ENCODE peak calls at places on chromosomes 4 and X, in eight cellular contexts. One of them, this sample, is unnamed.
A peak's percentile ranks its signal among the peaks of the same experiment; 100 is the strongest.

GRCh38 chrX:46903458-46904242 is 8.6 kb upstream of the JADE3 start:
- DNase-seq in tibial artery: peak; percentile 84
- DNase-seq in right cardiac atrium: peak; percentile 80
- DNase-seq in mesendoderm: peak; percentile 82
- DNase-seq in tibial nerve: peak; percentile 30
- DNase-seq in right atrium auricular region: peak; percentile 70
- DNase-seq in naive thymus-derived CD4-positive, alpha-beta T cell: peak; percentile 15
- DNase-seq in PC-3: peak; percentile 87
- DNase-seq in this sample: peak; percentile 82

GRCh38 chrX:152871260-152871659 is 26.6 kb upstream of the ZNF185 start:
- DNase-seq in naive thymus-derived CD4-positive, alpha-beta T cell: no peak
- DNase-seq in right cardiac atrium: no peak
- DNase-seq in mesendoderm: no peak
- DNase-seq in tibial nerve: no peak
- DNase-seq in PC-3: no peak
- DNase-seq in tibial artery: no peak
- DNase-seq in right atrium auricular region: no peak
- DNase-seq in this sample: no peak

GRCh38 chr4:67714248-67714583 is 13.3 kb upstream of the UBA6 start:
- DNase-seq in tibial nerve: no peak
- DNase-seq in PC-3: no peak
- DNase-seq in naive thymus-derived CD4-positive, alpha-beta T cell: no peak
- DNase-seq in right atrium auricular region: no peak
- DNase-seq in right cardiac atrium: no peak
- DNase-seq in mesendoderm: peak; percentile 55
- DNase-seq in tibial artery: no peak
- DNase-seq in this sample: no peak

GRCh38 chr4:102247041-102247440 is 98.2 kb downstream of the SLC39A8 start:
- DNase-seq in PC-3: peak; percentile 8
- DNase-seq in naive thymus-derived CD4-positive, alpha-beta T cell: no peak
- DNase-seq in tibial artery: no peak
- DNase-seq in tibial nerve: no peak
- DNase-seq in right cardiac atrium: no peak
- DNase-seq in right atrium auricular region: no peak
- DNase-seq in mesendoderm: no peak
- DNase-seq in this sample: no peak

GRCh38 chrX:49209434-49210251 is 9.7 kb upstream of the SYP start:
- DNase-seq in PC-3: no peak
- DNase-seq in right cardiac atrium: no peak
- DNase-seq in tibial artery: no peak
- DNase-seq in mesendoderm: peak; percentile 83
- DNase-seq in naive thymus-derived CD4-positive, alpha-beta T cell: peak; percentile 16
- DNase-seq in right atrium auricular region: no peak
- DNase-seq in tibial nerve: no peak
- DNase-seq in this sample: no peak

GRCh38 chr4:21367567-21367966 is 581.0 kb downstream of the KCNIP4 start:
- DNase-seq in naive thymus-derived CD4-positive, alpha-beta T cell: no peak
- DNase-seq in right atrium auricular region: no peak
- DNase-seq in PC-3: no peak
- DNase-seq in right cardiac atrium: no peak
- DNase-seq in mesendoderm: no peak
- DNase-seq in tibial artery: no peak
- DNase-seq in tibial nerve: no peak
- DNase-seq in this sample: no peak

GRCh38 chrX:2707334-2707760 is 16.3 kb downstream of the CD99 start:
- DNase-seq in mesendoderm: peak; percentile 95
- DNase-seq in tibial artery: peak; percentile 80
- DNase-seq in naive thymus-derived CD4-positive, alpha-beta T cell: peak; percentile 41
- DNase-seq in right atrium auricular region: peak; percentile 77
- DNase-seq in tibial nerve: peak; percentile 52
- DNase-seq in right cardiac atrium: peak; percentile 40
- DNase-seq in PC-3: peak; percentile 94
- DNase-seq in this sample: peak; percentile 58

GRCh38 chr4:80027611-80028010 is 45.4 kb downstream of the ANTXR2 start:
- DNase-seq in right atrium auricular region: no peak
- DNase-seq in tibial artery: no peak
- DNase-seq in mesendoderm: no peak
- DNase-seq in naive thymus-derived CD4-positive, alpha-beta T cell: no peak
- DNase-seq in PC-3: no peak
- DNase-seq in right cardiac atrium: no peak
- DNase-seq in tibial nerve: no peak
- DNase-seq in this sample: no peak

GRCh38 chrX:43750248-43750676 is 94.2 kb downstream of the MAOA start:
- DNase-seq in right cardiac atrium: peak; percentile 27
- DNase-seq in PC-3: peak; percentile 71
- DNase-seq in naive thymus-derived CD4-positive, alpha-beta T cell: peak; percentile 39
- DNase-seq in tibial nerve: peak; percentile 16
- DNase-seq in tibial artery: peak; percentile 67
- DNase-seq in mesendoderm: peak; percentile 68
- DNase-seq in right atrium auricular region: peak; percentile 69
- DNase-seq in this sample: peak; percentile 38

GRCh38 chr4:87041142-87041541 is 106.3 kb downstream of the AFF1 start:
- DNase-seq in tibial artery: no peak
- DNase-seq in tibial nerve: no peak
- DNase-seq in right cardiac atrium: peak; percentile 55
- DNase-seq in mesendoderm: no peak
- DNase-seq in naive thymus-derived CD4-positive, alpha-beta T cell: no peak
- DNase-seq in right atrium auricular region: peak; percentile 82
- DNase-seq in PC-3: no peak
- DNase-seq in this sample: no peak

GRCh38 chr4:76233967-76234678 is 17.4 kb upstream of the FAM47E start:
- DNase-seq in tibial artery: no peak
- DNase-seq in right atrium auricular region: no peak
- DNase-seq in tibial nerve: no peak
- DNase-seq in mesendoderm: peak; percentile 63
- DNase-seq in PC-3: no peak
- DNase-seq in right cardiac atrium: no peak
- DNase-seq in naive thymus-derived CD4-positive, alpha-beta T cell: no peak
- DNase-seq in this sample: peak; percentile 35

GRCh38 chrX:14927391-14927790 is 54.2 kb downstream of the MOSPD2 start:
- DNase-seq in tibial artery: no peak
- DNase-seq in right atrium auricular region: no peak
- DNase-seq in PC-3: peak; percentile 40
- DNase-seq in mesendoderm: no peak
- DNase-seq in tibial nerve: no peak
- DNase-seq in naive thymus-derived CD4-positive, alpha-beta T cell: no peak
- DNase-seq in right cardiac atrium: no peak
- DNase-seq in this sample: no peak

GRCh38 chrX:121231566-121232358 is 184.4 kb downstream of the GLUD2 start:
- DNase-seq in mesendoderm: no peak
- DNase-seq in naive thymus-derived CD4-positive, alpha-beta T cell: peak; percentile 7
- DNase-seq in PC-3: no peak
- DNase-seq in tibial nerve: no peak
- DNase-seq in right atrium auricular region: no peak
- DNase-seq in tibial artery: no peak
- DNase-seq in right cardiac atrium: no peak
- DNase-seq in this sample: no peak

GRCh38 chr4:140935259-140935658 is 179.1 kb upstream of the TBC1D9 start:
- DNase-seq in right atrium auricular region: no peak
- DNase-seq in tibial artery: no peak
- DNase-seq in tibial nerve: no peak
- DNase-seq in mesendoderm: no peak
- DNase-seq in naive thymus-derived CD4-positive, alpha-beta T cell: no peak
- DNase-seq in right cardiac atrium: no peak
- DNase-seq in PC-3: no peak
- DNase-seq in this sample: peak; percentile 44

DNA sequence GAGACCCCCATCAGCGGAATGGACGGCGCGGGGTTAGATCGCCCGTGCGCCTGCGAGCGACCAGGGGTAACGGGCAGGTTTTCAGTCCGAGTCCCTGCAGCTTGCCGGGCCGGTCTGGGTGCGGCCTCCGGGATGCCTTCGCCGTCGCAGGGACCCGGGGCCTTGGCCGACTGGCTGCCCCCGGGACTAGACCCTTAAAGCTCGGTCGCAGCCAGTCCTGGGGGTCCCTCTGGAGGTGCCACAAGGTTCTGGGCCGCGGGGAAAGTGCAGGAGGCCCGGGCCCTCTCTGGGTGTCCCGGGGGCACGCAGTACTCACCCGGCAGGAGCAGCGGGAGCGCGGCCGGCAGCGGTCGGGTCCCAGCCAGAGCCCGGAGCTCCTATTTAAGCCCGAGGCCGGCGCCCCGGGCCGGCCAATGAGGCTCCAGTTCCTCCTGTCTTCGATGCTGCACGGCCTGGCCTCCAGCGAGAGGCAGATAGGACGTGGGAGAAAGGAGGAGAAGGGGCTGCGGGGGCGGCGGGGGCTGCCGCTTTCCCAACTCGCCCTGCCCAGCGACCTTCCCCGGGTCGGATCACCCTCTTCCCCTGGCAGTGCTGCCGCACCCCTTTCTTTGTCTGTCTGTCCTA is at the start of gene SPON2:
- DNase-seq in tibial nerve: no peak
- DNase-seq in mesendoderm: peak; percentile 44
- DNase-seq in tibial artery: peak; percentile 66
- DNase-seq in right atrium auricular region: no peak
- DNase-seq in PC-3: no peak
- DNase-seq in naive thymus-derived CD4-positive, alpha-beta T cell: no peak
- DNase-seq in right cardiac atrium: peak; percentile 40
- DNase-seq in this sample: no peak
- H3K27me3 ChIP-seq in tibial nerve: no peaks in the 10 kb centered on the region
- H3K27me3 ChIP-seq in mesendoderm: peaks cover 30% of the 10 kb centered on the region
- H3K27me3 ChIP-seq in tibial artery: peaks cover 45% of the 10 kb centered on the region
- H3K27me3 ChIP-seq in right atrium auricular region: peaks cover 11% of the 10 kb centered on the region
- H3K27me3 ChIP-seq in PC-3: peaks cover 15% of the 10 kb centered on the region
- H3K27me3 ChIP-seq in naive thymus-derived CD4-positive, alpha-beta T cell: no peaks in the 10 kb centered on the region
- H3K27me3 ChIP-seq in right cardiac atrium: no peaks in the 10 kb centered on the region
- H3K27me3 ChIP-seq in this sample: peaks cover 43% of the 10 kb centered on the region

DNA sequence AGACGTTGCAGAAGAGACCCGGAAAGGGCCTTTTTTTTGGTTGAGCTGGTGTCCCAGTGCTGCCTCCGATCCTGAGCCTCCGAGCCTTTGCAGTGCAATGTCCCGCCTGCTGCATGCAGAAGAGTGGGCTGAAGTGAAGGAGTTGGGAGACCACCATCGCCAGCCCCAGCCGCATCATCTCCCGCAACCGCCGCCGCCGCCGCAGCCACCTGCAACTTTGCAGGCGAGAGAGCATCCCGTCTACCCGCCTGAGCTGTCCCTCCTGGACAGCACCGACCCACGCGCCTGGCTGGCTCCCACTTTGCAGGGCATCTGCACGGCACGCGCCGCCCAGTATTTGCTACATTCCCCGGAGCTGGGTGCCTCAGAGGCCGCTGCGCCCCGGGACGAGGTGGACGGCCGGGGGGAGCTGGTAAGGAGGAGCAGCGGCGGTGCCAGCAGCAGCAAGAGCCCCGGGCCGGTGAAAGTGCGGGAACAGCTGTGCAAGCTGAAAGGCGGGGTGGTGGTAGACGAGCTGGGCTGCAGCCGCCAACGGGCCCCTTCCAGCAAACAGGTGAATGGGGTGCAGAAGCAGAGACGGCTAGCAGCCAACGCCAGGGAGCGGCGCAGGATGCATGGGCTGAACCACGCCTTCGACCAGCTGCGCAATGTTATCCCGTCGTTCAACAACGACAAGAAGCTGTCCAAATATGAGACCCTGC is 427 bp downstream of the ATOH1 start:
- DNase-seq in tibial nerve: no peak
- DNase-seq in right atrium auricular region: no peak
- DNase-seq in tibial artery: no peak
- DNase-seq in right cardiac atrium: peak; percentile 12
- DNase-seq in naive thymus-derived CD4-positive, alpha-beta T cell: no peak
- DNase-seq in PC-3: no peak
- DNase-seq in mesendoderm: peak; percentile 44
- DNase-seq in this sample: peak; percentile 59
- H3K4me3 ChIP-seq in tibial nerve: peak overlapping the region; percentile 37
- H3K4me3 ChIP-seq in right atrium auricular region: peak overlapping the region; percentile 37
- H3K4me3 ChIP-seq in tibial artery: peak overlapping the region; percentile 44
- H3K4me3 ChIP-seq in right cardiac atrium: peak overlapping the region; percentile 58
- H3K4me3 ChIP-seq in naive thymus-derived CD4-positive, alpha-beta T cell: no peak overlapping the region
- H3K4me3 ChIP-seq in PC-3: peak overlapping the region; percentile 48
- H3K4me3 ChIP-seq in mesendoderm: no peak overlapping the region
- H3K4me3 ChIP-seq in this sample: peak overlapping the region; percentile 32

DNA sequence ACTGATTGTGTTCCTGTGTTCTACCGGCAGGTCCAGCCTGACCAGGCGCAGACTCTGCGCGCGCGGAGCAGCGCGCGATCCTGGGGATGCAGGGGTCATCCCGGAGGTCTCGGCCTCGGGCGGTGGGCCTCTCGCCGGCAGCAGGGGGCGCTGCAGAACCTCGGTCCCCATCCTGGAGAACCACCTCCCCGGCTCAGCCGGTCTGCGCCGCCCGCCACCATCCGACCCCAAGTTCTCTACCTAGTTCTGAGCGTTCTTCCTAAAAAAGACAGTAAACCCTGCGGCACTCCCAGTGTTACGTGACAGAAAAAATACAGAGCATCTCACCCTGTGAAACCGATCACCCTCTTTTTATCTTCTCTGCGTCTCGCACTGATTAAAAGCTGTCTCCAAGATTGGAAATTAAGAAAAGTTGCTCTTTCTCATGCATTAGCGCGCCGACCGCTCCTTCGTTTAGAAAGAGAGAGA is 1.6 kb downstream of the TRPC3 start:
- DNase-seq in right atrium auricular region: peak; percentile 65
- DNase-seq in right cardiac atrium: peak; percentile 80
- DNase-seq in tibial artery: peak; percentile 76
- DNase-seq in PC-3: no peak
- DNase-seq in tibial nerve: peak; percentile 38
- DNase-seq in mesendoderm: peak; percentile 88
- DNase-seq in naive thymus-derived CD4-positive, alpha-beta T cell: peak; percentile 63
- DNase-seq in this sample: peak; percentile 74
- H3K27me3 ChIP-seq in right atrium auricular region: no peaks in the 10 kb centered on the region
- H3K27me3 ChIP-seq in right cardiac atrium: no peaks in the 10 kb centered on the region
- H3K27me3 ChIP-seq in tibial artery: no peaks in the 10 kb centered on the region
- H3K27me3 ChIP-seq in PC-3: peaks cover 48% of the 10 kb centered on the region
- H3K27me3 ChIP-seq in tibial nerve: no peaks in the 10 kb centered on the region
- H3K27me3 ChIP-seq in mesendoderm: peaks cover 20% of the 10 kb centered on the region
- H3K27me3 ChIP-seq in naive thymus-derived CD4-positive, alpha-beta T cell: no peaks in the 10 kb centered on the region
- H3K27me3 ChIP-seq in this sample: peaks cover 47% of the 10 kb centered on the region

GRCh38 chr4:385934-386707 is 48.5 kb downstream of the ZNF141 start:
- DNase-seq in naive thymus-derived CD4-positive, alpha-beta T cell: no peak
- DNase-seq in mesendoderm: no peak
- DNase-seq in PC-3: no peak
- DNase-seq in right cardiac atrium: no peak
- DNase-seq in tibial artery: no peak
- DNase-seq in tibial nerve: no peak
- DNase-seq in right atrium auricular region: no peak
- DNase-seq in this sample: no peak

GRCh38 chr4:386708-387105 is 49.1 kb downstream of the ZNF141 start:
- DNase-seq in tibial artery: no peak
- DNase-seq in tibial nerve: no peak
- DNase-seq in mesendoderm: no peak
- DNase-seq in naive thymus-derived CD4-positive, alpha-beta T cell: no peak
- DNase-seq in right cardiac atrium: no peak
- DNase-seq in right atrium auricular region: no peak
- DNase-seq in PC-3: no peak
- DNase-seq in this sample: no peak

DNA sequence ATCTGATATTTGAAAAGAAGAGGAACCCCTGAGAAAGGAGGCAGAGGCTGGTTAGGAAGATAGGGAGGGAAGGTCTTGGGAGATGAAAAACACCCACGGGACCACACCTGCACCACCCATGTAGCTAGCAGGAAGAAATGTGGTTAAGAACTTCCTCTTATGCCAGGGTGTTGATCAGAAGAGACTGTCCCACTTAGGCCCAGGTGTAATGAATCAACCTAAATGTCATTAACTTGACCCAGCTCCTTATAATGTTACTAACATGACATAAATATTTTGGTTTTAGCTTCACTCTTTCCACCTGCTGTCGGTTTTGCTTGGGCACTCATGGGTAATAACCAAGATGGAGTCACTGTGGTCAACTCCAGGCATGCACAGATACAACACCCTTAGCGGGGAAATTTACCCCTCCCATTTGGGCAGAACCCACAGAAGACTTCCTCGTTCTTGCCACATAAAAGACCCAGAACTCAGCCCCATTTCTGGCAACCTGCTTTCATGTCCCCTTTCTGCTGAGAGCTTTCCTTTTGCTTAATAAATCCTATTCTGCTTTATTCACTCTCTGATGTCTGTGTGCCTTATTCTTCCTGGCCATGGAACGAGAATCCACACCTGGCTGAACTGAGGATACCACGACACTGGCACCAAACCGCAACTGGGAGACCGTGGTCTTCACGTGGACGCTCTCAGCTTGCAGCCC is 46.8 kb downstream of the ZNF141 start:
- DNase-seq in PC-3: no peak
- DNase-seq in right cardiac atrium: no peak
- DNase-seq in mesendoderm: no peak
- DNase-seq in tibial nerve: no peak
- DNase-seq in naive thymus-derived CD4-positive, alpha-beta T cell: no peak
- DNase-seq in tibial artery: no peak
- DNase-seq in right atrium auricular region: no peak
- DNase-seq in this sample: no peak
- H3K4me3 ChIP-seq in PC-3: no peak overlapping the region
- H3K4me3 ChIP-seq in right cardiac atrium: no peak overlapping the region
- H3K4me3 ChIP-seq in mesendoderm: no peak overlapping the region
- H3K4me3 ChIP-seq in tibial nerve: no peak overlapping the region
- H3K4me3 ChIP-seq in naive thymus-derived CD4-positive, alpha-beta T cell: peak overlapping the region; percentile 21
- H3K4me3 ChIP-seq in tibial artery: no peak overlapping the region
- H3K4me3 ChIP-seq in right atrium auricular region: no peak overlapping the region
- H3K4me3 ChIP-seq in this sample: no peak overlapping the region

This sample was measured in heart left ventricle.